ENCODE peak calls at places on chromosomes 1 and 21, in ten cellular contexts. J is naive thymus-derived CD8-positive, alpha-beta T cell; X is adipocyte; O is DMS153; F is stimulated activated CD8-positive, alpha-beta memory T cell treated with anti-CD3 and anti-CD28 coated beads, Interleukin-7, amount 100 ng/mL, for 1 hour; H is tibial artery; U is AG09319; W is heart left ventricle; S is anterior cingulate cortex; E is left ventricle myocardium inferior. Q is an unnamed sample.
A peak's percentile ranks its signal among the peaks of the same experiment; 100 is the strongest.

GRCh38 chr1:96559707-96560588 is 161.6 kb upstream of the PTBP2 start:
- DNase-seq in J (no peak), X (peak; percentile 96), O (no peak), F (no peak), H (no peak), U (peak; percentile 93), W (no peak), S (no peak), E (peak; percentile 25), Q (no peak)

GRCh38 chr21:46545363-46545762 is 59.5 kb downstream of the S100B start:
- DNase-seq in J (no peak), X (no peak), O (no peak), F (no peak), H (no peak), U (no peak), W (no peak), S (no peak), E (no peak), Q (no peak)

GRCh38 chr1:53485478-53486394 is 26.5 kb downstream of the DMRTB1 start:
- DNase-seq in J (peak; percentile 56), X (peak; percentile 94), O (peak; percentile 54), F (peak; percentile 28), H (peak; percentile 81), U (peak; percentile 44), W (peak; percentile 68), S (peak; percentile 10), E (peak; percentile 77), Q (peak; percentile 20)

GRCh38 chr1:25727026-25727818 is 72.8 kb upstream of the SELENON start:
- DNase-seq in J (no peak), X (peak; percentile 50), O (no peak), F (no peak), H (no peak), U (no peak), W (no peak), S (no peak), E (no peak), Q (no peak)

GRCh38 chr1:197302775-197303174 is 34.7 kb downstream of the CRB1 start:
- DNase-seq in J (no peak), X (peak; percentile 9), O (no peak), F (no peak), H (no peak), U (no peak), W (no peak), S (no peak), E (no peak), Q (no peak)

GRCh38 chr1:155871390-155871789 is 12.0 kb downstream of the SYT11 start:
- DNase-seq in J (no peak), X (no peak), O (peak; percentile 17), F (no peak), H (no peak), U (no peak), W (peak; percentile 57), S (peak; percentile 84), E (peak; percentile 38), Q (peak; percentile 62)

GRCh38 chr1:34113887-34114286 is 51.1 kb downstream of the CSMD2 start:
- DNase-seq in J (no peak), X (peak; percentile 52), O (no peak), F (no peak), H (no peak), U (peak; percentile 12), W (no peak), S (no peak), E (no peak), Q (no peak)

GRCh38 chr1:50955116-50955515 is 5.0 kb downstream of the FAF1 start:
- DNase-seq in J (no peak), X (no peak), O (no peak), F (no peak), H (no peak), U (no peak), W (no peak), S (no peak), E (no peak), Q (no peak)

GRCh38 chr1:234324668-234325225 is 48.5 kb upstream of the COA6 start:
- DNase-seq in J (no peak), X (no peak), O (no peak), F (no peak), H (no peak), U (no peak), W (no peak), S (no peak), E (no peak), Q (no peak)

GRCh38 chr21:45072166-45072962 is 2.0 kb upstream of the ADARB1 start:
- DNase-seq in J (no peak), X (no peak), O (no peak), F (no peak), H (no peak), U (no peak), W (no peak), S (no peak), E (no peak), Q (no peak)

GRCh38 chr1:60069691-60070090 is 3.9 kb downstream of the C1orf87 start:
- DNase-seq in J (no peak), X (no peak), O (no peak), F (no peak), H (no peak), U (no peak), W (no peak), S (no peak), E (no peak), Q (no peak)

GRCh38 chr21:37537391-37537996 is 170.9 kb downstream of the DYRK1A start:
- DNase-seq in J (no peak), X (no peak), O (no peak), F (no peak), H (no peak), U (no peak), W (no peak), S (no peak), E (no peak), Q (no peak)

GRCh38 chr1:211944733-211945500 is 90.4 kb downstream of the INTS7 start:
- DNase-seq in J (no peak), X (peak; percentile 73), O (no peak), F (no peak), H (no peak), U (no peak), W (no peak), S (no peak), E (no peak), Q (no peak)

GRCh38 chr1:9835758-9836631 is 12.2 kb upstream of the CLSTN1 start:
- DNase-seq in J (no peak), X (peak; percentile 15), O (peak; percentile 56), F (no peak), H (peak; percentile 60), U (no peak), W (peak; percentile 49), S (peak; percentile 50), E (peak; percentile 40), Q (peak; percentile 54)

GRCh38 chr1:211329764-211330201 is 3.1 kb downstream of the TRAF5 start:
- DNase-seq in J (no peak), X (no peak), O (no peak), F (no peak), H (no peak), U (no peak), W (no peak), S (no peak), E (no peak), Q (no peak)

GRCh38 chr1:24254783-24255182 is 64.4 kb upstream of the GRHL3 start:
- DNase-seq in J (no peak), X (no peak), O (no peak), F (no peak), H (no peak), U (no peak), W (no peak), S (no peak), E (no peak), Q (no peak)

GRCh38 chr1:77978293-77978968 is 441 bp downstream of the FUBP1 start:
- DNase-seq in J (peak; percentile 23), X (peak; percentile 97), O (peak; percentile 79), F (peak; percentile 39), H (peak; percentile 81), U (peak; percentile 93), W (peak; percentile 77), S (peak; percentile 18), E (no peak), Q (peak; percentile 59)